ENCODE peak calls at places on chromosomes 16 and 17, in four cellular contexts. One of them, this sample, is unnamed.

GRCh38 chr16:49112754-49113153 is 168.9 kb downstream of the CBLN1 start:
- DNase-seq in left ventricle myocardium inferior: peak
- DNase-seq in GM12865: no peak
- DNase-seq in SHP77: no peak
- DNase-seq in this sample: no peak

GRCh38 chr17:48981927-48982539 is 13.6 kb upstream of the GIP start:
- DNase-seq in left ventricle myocardium inferior: no peak
- DNase-seq in GM12865: no peak
- DNase-seq in SHP77: no peak
- DNase-seq in this sample: no peak

GRCh38 chr16:80705596-80705995 is 98.8 kb downstream of the CDYL2 start:
- DNase-seq in left ventricle myocardium inferior: no peak
- DNase-seq in GM12865: no peak
- DNase-seq in SHP77: no peak
- DNase-seq in this sample: no peak

GRCh38 chr16:7482028-7482427 is 149.4 kb downstream of the RBFOX1 start:
- DNase-seq in left ventricle myocardium inferior: no peak
- DNase-seq in GM12865: no peak
- DNase-seq in SHP77: no peak
- DNase-seq in this sample: no peak

GRCh38 chr16:89315791-89316581 is 98.5 kb downstream of the ZNF778 start:
- DNase-seq in left ventricle myocardium inferior: peak
- DNase-seq in GM12865: peak
- DNase-seq in SHP77: no peak
- DNase-seq in this sample: peak

GRCh38 chr16:70739389-70739788 is 53.5 kb upstream of the MTSS2 start:
- DNase-seq in left ventricle myocardium inferior: no peak
- DNase-seq in GM12865: no peak
- DNase-seq in SHP77: no peak
- DNase-seq in this sample: no peak

GRCh38 chr17:2795412-2796163 is 650 bp upstream of the RAP1GAP2 start:
- DNase-seq in left ventricle myocardium inferior: no peak
- DNase-seq in GM12865: no peak
- DNase-seq in SHP77: no peak
- DNase-seq in this sample: no peak

GRCh38 chr17:48472485-48473281 is 42.7 kb upstream of the SKAP1 start:
- DNase-seq in left ventricle myocardium inferior: no peak
- DNase-seq in GM12865: peak
- DNase-seq in SHP77: peak
- DNase-seq in this sample: no peak

GRCh38 chr17:80220709-80221215 is 535 bp downstream of the SLC26A11 start:
- DNase-seq in left ventricle myocardium inferior: no peak
- DNase-seq in GM12865: no peak
- DNase-seq in SHP77: no peak
- DNase-seq in this sample: peak

GRCh38 chr16:1929105-1929504 is 10.9 kb upstream of the HS3ST6 start:
- DNase-seq in left ventricle myocardium inferior: no peak
- DNase-seq in GM12865: no peak
- DNase-seq in SHP77: peak
- DNase-seq in this sample: peak

GRCh38 chr17:67425571-67426160 is 48.6 kb downstream of the PITPNC1 start:
- DNase-seq in left ventricle myocardium inferior: no peak
- DNase-seq in GM12865: no peak
- DNase-seq in SHP77: no peak
- DNase-seq in this sample: no peak

GRCh38 chr16:66382966-66383299 is 16.4 kb downstream of the CDH5 start:
- DNase-seq in left ventricle myocardium inferior: no peak
- DNase-seq in GM12865: no peak
- DNase-seq in SHP77: no peak
- DNase-seq in this sample: no peak

GRCh38 chr17:41676058-41676419 is 12.6 kb upstream of the EIF1 start:
- DNase-seq in left ventricle myocardium inferior: no peak
- DNase-seq in GM12865: no peak
- DNase-seq in SHP77: no peak
- DNase-seq in this sample: no peak

GRCh38 chr17:58503876-58504275 is 10.6 kb downstream of the MTMR4 start:
- DNase-seq in left ventricle myocardium inferior: no peak
- DNase-seq in GM12865: no peak
- DNase-seq in SHP77: no peak
- DNase-seq in this sample: no peak

GRCh38 chr16:69093974-69094373 is 11.5 kb upstream of the HAS3 start:
- DNase-seq in left ventricle myocardium inferior: no peak
- DNase-seq in GM12865: no peak
- DNase-seq in SHP77: no peak
- DNase-seq in this sample: no peak

GRCh38 chr17:35627417-35627816 is 40.3 kb downstream of the AP2B1 start:
- DNase-seq in left ventricle myocardium inferior: no peak
- DNase-seq in GM12865: no peak
- DNase-seq in SHP77: no peak
- DNase-seq in this sample: no peak

GRCh38 chr16:88570691-88571092 is 489 bp downstream of the ZC3H18 start:
- DNase-seq in left ventricle myocardium inferior: no peak
- DNase-seq in GM12865: peak
- DNase-seq in SHP77: no peak
- DNase-seq in this sample: peak

GRCh38 chr16:84574191-84574590 is 43.7 kb downstream of the COTL1 start:
- DNase-seq in left ventricle myocardium inferior: no peak
- DNase-seq in GM12865: no peak
- DNase-seq in SHP77: no peak
- DNase-seq in this sample: no peak

GRCh38 chr16:70715113-70715711 is 29.4 kb upstream of the MTSS2 start:
- DNase-seq in left ventricle myocardium inferior: peak
- DNase-seq in GM12865: no peak
- DNase-seq in SHP77: peak
- DNase-seq in this sample: peak

GRCh38 chr16:68448360-68448970 is at the start of gene SMPD3:
- DNase-seq in left ventricle myocardium inferior: peak
- DNase-seq in GM12865: peak
- DNase-seq in SHP77: peak
- DNase-seq in this sample: peak

GRCh38 chr17:81285179-81285878 is 9.8 kb downstream of the SLC38A10 start:
- DNase-seq in left ventricle myocardium inferior: peak
- DNase-seq in GM12865: peak
- DNase-seq in SHP77: no peak
- DNase-seq in this sample: peak